ENCODE peak calls at places on chromosomes 6 and 20, in eight cellular contexts. D is trophoblast cell; H is GM23248; I is CD8-positive, alpha-beta memory T cell; R is Panc1; Z is ascending aorta; G is left ventricle myocardium inferior; C is colonic mucosa. A is an unnamed sample. For H3K36me3 and H3K27me3, the result is how much of the 10 kb centered on the place peaks cover.

GRCh38 chr6:13573669-13574110 is 711 bp upstream of the SIRT5 start:
- DNase-seq in D (peak), H (peak), I (no peak), R (no peak), Z (peak), G (peak), C (peak), A (peak)

GRCh38 chr6:43899830-43900229 is 129.8 kb downstream of the VEGFA start:
- DNase-seq in D (no peak), H (no peak), I (no peak), R (no peak), Z (no peak), G (no peak), C (no peak), A (no peak)

GRCh38 chr6:90184334-90185298 is 112.0 kb downstream of the BACH2 start:
- DNase-seq in D (peak), H (no peak), I (no peak), R (no peak), Z (no peak), G (no peak), C (no peak), A (no peak)

GRCh38 chr6:137637161-137637560 is 143.0 kb upstream of the OLIG3 start:
- DNase-seq in D (peak), H (peak), I (no peak), R (no peak), Z (no peak), G (no peak), C (no peak), A (no peak)

GRCh38 chr6:129713806-129714338 is 3.9 kb upstream of the ARHGAP18 start:
- DNase-seq in D (no peak), H (no peak), I (no peak), R (no peak), Z (no peak), G (no peak), C (no peak), A (no peak)

GRCh38 chr6:159540152-159540551 is 152.9 kb downstream of the SOD2 start:
- DNase-seq in D (peak), H (no peak), I (no peak), R (no peak), Z (no peak), G (no peak), C (no peak), A (no peak)

GRCh38 chr6:158143700-158144099 is 24.4 kb downstream of the SERAC1 start:
- DNase-seq in D (no peak), H (peak), I (no peak), R (no peak), Z (no peak), G (no peak), C (no peak), A (peak)

GRCh38 chr20:53636725-53637097 is 43.1 kb upstream of the ZNF217 start:
- DNase-seq in D (no peak), H (no peak), I (no peak), R (no peak), Z (peak), G (no peak), C (no peak), A (no peak)

GRCh38 chr6:29641430-29642213 is 8.6 kb upstream of the GABBR1 start:
- DNase-seq in D (peak), H (no peak), I (no peak), R (no peak), Z (no peak), G (no peak), C (peak), A (no peak)

GRCh38 chr6:97663252-97663651 is 380.2 kb upstream of the MMS22L start:
- DNase-seq in D (no peak), H (no peak), I (no peak), R (no peak), Z (no peak), G (no peak), C (no peak), A (no peak)

GRCh38 chr6:30344191-30344867 is 627 bp upstream of the RPP21 start:
- DNase-seq in D (no peak), H (peak), I (no peak), R (no peak), Z (no peak), G (no peak), C (no peak), A (no peak)

GRCh38 chr6:41371461-41371991 is 36.1 kb downstream of the NCR2 start:
- DNase-seq in D (no peak), H (peak), I (no peak), R (no peak), Z (no peak), G (peak), C (peak), A (peak)

GRCh38 chr20:61118429-61119224 is 133.4 kb upstream of the CDH4 start:
- DNase-seq in D (no peak), H (peak), I (no peak), R (no peak), Z (no peak), G (no peak), C (no peak), A (no peak)

GRCh38 chr20:59004493-59004762 is 2.6 kb downstream of the CTSZ start:
- DNase-seq in D (peak), H (no peak), I (peak), R (no peak), Z (peak), G (peak), C (no peak), A (no peak)

GRCh38 chr20:61789329-61789728 is 276.4 kb downstream of the TAF4 start:
- DNase-seq in D (no peak), H (no peak), I (no peak), R (no peak), Z (no peak), G (no peak), C (no peak), A (no peak)

DNA sequence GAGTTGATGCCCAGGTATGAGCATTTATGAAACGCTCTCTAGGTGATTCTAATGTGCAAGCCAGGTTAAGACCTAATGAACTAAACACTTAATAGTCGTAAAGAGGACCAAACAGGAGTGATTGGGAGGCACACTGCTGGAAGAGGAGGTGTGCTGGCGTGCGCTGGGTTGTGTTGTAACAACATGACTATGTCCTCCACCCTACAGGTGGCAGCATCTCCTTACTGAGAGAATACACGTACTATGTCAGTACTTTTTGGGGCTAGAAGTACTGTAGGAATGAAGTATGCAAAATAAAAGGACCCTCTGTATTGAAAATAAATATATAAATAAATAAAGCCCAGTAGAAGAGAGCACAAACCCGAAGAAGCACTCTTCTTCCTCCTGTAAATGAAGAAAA is 11.9 kb downstream of the C6orf89 start:
- DNase-seq in D (peak), H (peak), I (no peak), R (no peak), Z (no peak), G (no peak), C (no peak), A (no peak)
- H3K36me3 ChIP-seq in D (under half), H (under half), I (under half), R (under half), Z (half or more), G (half or more), C (under half), A (under half)

GRCh38 chr20:17615645-17616479 is 46.0 kb downstream of the DSTN start:
- DNase-seq in D (no peak), H (no peak), I (no peak), R (no peak), Z (peak), G (no peak), C (peak), A (no peak)
- H3K27ac ChIP-seq in D (no peak), H (no peak), I (no peak), R (no peak), Z (peak), G (peak), C (no peak), A (no peak)

GRCh38 chr6:161414180-161414579 is 140.3 kb upstream of the AGPAT4 start:
- DNase-seq in D (no peak), H (no peak), I (no peak), R (no peak), Z (no peak), G (peak), C (no peak), A (no peak)

GRCh38 chr6:161413361-161413771 is 139.5 kb upstream of the AGPAT4 start:
- DNase-seq in D (no peak), H (no peak), I (no peak), R (no peak), Z (no peak), G (no peak), C (no peak), A (no peak)

GRCh38 chr6:161414800-161415199 is 140.9 kb upstream of the AGPAT4 start:
- DNase-seq in D (no peak), H (no peak), I (no peak), R (no peak), Z (no peak), G (no peak), C (no peak), A (no peak)

GRCh38 chr6:161417712-161418457 is 144.0 kb upstream of the AGPAT4 start:
- DNase-seq in D (no peak), H (peak), I (no peak), R (no peak), Z (no peak), G (peak), C (no peak), A (no peak)

DNA sequence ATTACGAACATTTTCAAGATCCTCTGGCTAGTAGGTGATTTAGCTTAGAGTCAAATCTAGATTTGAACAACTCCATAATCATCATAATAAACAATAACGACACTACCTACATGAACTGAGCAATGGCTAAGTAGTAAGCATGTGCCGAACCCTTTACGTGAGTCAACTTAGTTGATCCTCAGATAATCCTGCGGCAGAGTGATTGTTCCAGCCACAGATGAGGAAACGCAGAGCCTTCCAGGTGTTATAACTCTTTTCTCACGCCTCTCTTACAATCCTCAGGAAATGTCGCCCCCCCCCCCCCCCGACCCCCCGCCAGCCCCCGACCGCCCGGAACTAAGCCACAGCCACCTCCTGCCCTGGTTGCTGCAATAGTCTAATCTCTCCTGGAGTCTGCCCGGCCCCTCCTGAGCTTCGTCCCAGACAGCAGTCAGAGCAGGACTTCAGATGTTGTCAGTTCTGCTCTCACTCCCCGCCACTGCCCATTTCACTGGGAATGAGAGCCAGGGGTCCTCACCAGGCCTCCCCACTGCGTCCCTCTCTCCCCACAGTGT is 141.5 kb upstream of the AGPAT4 start:
- DNase-seq in D (no peak), H (no peak), I (no peak), R (no peak), Z (no peak), G (no peak), C (no peak), A (no peak)
- H3K27me3 ChIP-seq in D (under half), H (under half), I (under half), R (under half), Z (under half), G (under half), C (under half), A (under half)

GRCh38 chr6:151338816-151339215 is 52.5 kb downstream of the ZBTB2 start:
- DNase-seq in D (no peak), H (no peak), I (no peak), R (no peak), Z (no peak), G (no peak), C (no peak), A (no peak)
- H3K36me3 ChIP-seq in D (under half), H (under half), I (under half), R (under half), Z (under half), G (under half), C (under half), A (under half)

GRCh38 chr6:127120787-127121636 is 2.5 kb downstream of the RSPO3 start:
- DNase-seq in D (peak), H (peak), I (peak), R (peak), Z (no peak), G (peak), C (peak), A (peak)
- H3K27ac ChIP-seq in D (no peak), H (no peak), I (no peak), R (no peak), Z (no peak), G (no peak), C (peak), A (no peak)

GRCh38 chr20:63007722-63008488 is 1.1 kb upstream of the BHLHE23 start:
- DNase-seq in D (no peak), H (no peak), I (no peak), R (no peak), Z (no peak), G (no peak), C (no peak), A (no peak)
- H3K27me3 ChIP-seq in D (under half), H (half or more), I (half or more), R (under half), Z (under half), G (half or more), C (half or more), A (under half)

DNA sequence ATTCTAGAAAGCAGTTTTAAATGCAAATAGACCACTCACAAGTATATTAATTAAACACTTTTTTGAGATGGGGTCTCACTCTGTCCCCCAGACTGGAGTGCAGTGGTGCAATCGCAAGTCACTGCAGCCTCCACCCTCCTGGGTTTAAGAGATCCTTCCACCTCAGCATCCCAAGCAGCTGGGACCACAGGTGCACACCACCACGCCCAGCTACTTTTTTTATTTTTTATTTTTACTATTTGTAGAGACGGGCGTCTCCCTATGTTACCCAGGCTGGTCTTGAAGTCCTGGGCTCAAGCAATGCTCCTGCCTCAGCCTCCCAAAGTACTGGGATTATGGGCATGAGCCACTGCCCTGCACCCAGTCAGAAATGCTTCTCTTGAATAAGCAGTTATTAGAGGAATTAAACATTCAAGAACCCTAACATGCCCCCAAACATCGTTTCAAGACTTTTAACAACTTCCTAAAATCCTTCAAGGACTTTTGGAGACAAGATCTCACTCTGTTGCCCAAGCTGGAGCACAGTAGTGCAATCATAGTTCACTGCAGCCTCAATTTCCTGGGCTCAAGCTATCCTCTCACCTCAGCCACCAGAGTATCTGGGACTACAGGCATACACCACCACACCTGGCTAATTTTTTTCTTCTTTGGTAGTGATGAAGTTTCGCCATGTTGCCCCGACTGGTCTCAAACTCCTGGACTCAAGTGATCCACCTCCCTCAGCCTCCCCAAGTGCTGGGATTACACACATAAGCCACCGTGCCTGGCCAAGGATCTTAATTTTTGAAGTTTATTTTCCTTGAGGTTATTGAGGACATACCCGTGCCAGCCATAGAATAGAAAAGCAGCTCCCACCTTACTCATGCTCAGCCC is 3.2 kb downstream of the MCCD1 start:
- DNase-seq in D (no peak), H (no peak), I (no peak), R (no peak), Z (no peak), G (no peak), C (no peak), A (no peak)
- H3K36me3 ChIP-seq in D (half or more), H (half or more), I (half or more), R (under half), Z (half or more), G (half or more), C (under half), A (under half)

GRCh38 chr20:3796477-3797225 is 541 bp downstream of the CDC25B start:
- DNase-seq in D (no peak), H (no peak), I (no peak), R (no peak), Z (no peak), G (no peak), C (no peak), A (no peak)

GRCh38 chr20:3798405-3798768 is 2.3 kb downstream of the CDC25B start:
- DNase-seq in D (no peak), H (no peak), I (no peak), R (no peak), Z (no peak), G (no peak), C (no peak), A (no peak)

GRCh38 chr20:3795511-3796468 is at the start of gene CDC25B:
- DNase-seq in D (peak), H (peak), I (peak), R (peak), Z (peak), G (peak), C (peak), A (peak)

GRCh38 chr20:3797592-3798404 is 1.7 kb downstream of the CDC25B start:
- DNase-seq in D (no peak), H (no peak), I (no peak), R (no peak), Z (no peak), G (no peak), C (no peak), A (peak)

GRCh38 chr20:3797226-3797545 is 1.1 kb downstream of the CDC25B start:
- DNase-seq in D (no peak), H (no peak), I (no peak), R (no peak), Z (no peak), G (no peak), C (no peak), A (no peak)
- H3K27ac ChIP-seq in D (no peak), H (no peak), I (peak), R (peak), Z (no peak), G (no peak), C (peak), A (peak)

A was measured in small intestine.